ENCODE peak calls at places on chromosomes 13 and 19, in four cellular contexts. O is PC-9, V is lower lobe of right lung, Z is left ventricle myocardium inferior. A is an unnamed sample.

GRCh38 chr13:33052446-33052845 is 36.2 kb downstream of the KL start:
- DNase-seq in Z (no peak), O (no peak), V (no peak), A (no peak)

GRCh38 chr13:72565893-72566292 is 161.5 kb downstream of the MZT1 start:
- DNase-seq in V (no peak), O (no peak), Z (no peak), A (peak)

GRCh38 chr13:104431895-104432294 is 1365.7 kb upstream of the SLC10A2 start:
- DNase-seq in Z (no peak), V (no peak), O (no peak), A (no peak)

GRCh38 chr13:105518086-105518485 is 1017.4 kb downstream of the EFNB2 start:
- DNase-seq in Z (no peak), V (no peak), O (no peak), A (no peak)

GRCh38 chr13:101626925-101627555 is 174.6 kb downstream of the ITGBL1 start:
- DNase-seq in V (no peak), Z (no peak), O (no peak), A (peak)

GRCh38 chr19:17234911-17235617 is 9.0 kb downstream of the OCEL1 start:
- DNase-seq in V (peak), O (peak), Z (peak), A (peak)

GRCh38 chr19:19113040-19113541 is 25.2 kb downstream of the TMEM161A start:
- DNase-seq in O (no peak), V (no peak), Z (no peak), A (peak)

GRCh38 chr13:112684041-112684440 is 5.8 kb upstream of the ATP11A start:
- DNase-seq in V (no peak), O (no peak), Z (no peak), A (no peak)

DNA sequence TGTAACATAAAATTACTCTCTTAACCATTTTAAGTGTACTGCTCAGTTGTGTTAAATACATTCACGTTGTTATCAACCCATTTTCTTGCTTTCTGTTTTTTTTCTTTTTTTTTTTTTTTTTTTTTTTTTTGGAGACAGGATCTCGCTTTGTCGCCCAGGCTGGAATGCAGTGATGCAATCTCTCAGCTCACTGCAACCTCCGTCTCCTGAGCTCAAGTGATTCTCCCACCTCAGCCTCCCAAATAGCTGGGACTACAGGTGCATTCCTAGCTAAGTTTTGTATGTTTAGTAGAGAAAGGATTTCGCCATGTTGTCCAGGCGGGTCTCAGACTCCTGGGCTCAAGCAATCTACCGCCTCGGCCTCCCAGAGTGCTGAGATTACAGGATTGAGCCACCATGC is 42.5 kb upstream of the C13orf42 start:
- DNase-seq in O (no peak), Z (no peak), V (no peak), A (no peak)
- TF ChIP-seq CTCF in O (no peak), Z (no peak), V (no peak), A (no peak)

DNA sequence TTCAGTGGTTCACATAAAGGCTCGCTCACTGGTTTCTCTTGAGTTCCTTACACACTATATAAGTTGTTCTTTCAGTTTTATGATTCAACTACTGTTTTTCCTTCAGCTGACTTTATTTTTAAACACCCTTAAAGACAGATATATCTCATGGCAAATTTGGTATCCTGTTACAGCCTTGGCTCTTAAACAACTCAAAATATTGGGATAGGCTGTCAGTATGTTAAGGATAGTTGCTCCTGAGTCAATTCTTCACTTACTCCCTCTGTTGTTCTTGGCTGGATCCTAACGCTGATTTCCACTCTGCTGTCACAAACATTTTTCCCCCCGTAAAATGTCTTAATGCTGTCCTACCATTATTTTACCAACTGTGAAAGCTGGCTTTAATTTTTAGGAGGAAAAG is 1.2 kb downstream of the KCNRG start:
- DNase-seq in V (no peak), Z (no peak), O (no peak), A (no peak)
- TF ChIP-seq CTCF in V (no peak), Z (no peak), O (no peak), A (no peak)

DNA sequence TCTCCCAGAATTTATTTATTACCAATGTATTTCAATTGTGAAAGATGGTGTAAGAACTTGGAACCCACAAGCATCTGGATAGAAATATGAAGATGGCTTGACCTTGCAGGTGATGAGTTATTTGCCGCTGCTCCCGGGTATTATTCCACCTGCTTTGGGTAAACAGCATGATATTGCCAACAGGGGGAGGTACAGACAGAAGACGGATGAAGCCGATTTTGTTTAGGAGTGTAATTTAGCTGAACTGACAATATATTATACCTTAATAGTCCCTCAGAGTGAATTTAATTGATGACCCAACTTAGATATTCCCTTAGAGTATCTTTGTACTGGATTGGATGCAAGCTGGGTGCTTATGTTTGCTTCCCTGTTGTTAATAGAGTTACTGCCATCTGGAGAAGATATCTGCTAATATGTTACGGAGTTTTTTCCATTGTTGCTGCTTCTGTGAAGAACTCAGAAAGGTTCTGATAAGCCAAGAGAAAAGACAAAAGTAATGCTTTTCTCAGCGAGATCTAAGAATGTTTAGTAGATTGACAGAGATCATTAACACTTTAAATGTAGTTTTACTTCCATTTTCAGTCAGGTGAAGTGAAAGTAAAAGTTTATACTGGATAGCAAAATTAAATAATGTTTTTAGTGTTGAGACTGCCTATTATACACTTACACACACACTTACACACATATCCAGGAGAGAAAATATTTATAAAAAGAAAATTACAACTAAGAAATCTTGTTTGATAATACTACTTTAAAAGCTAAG is 2220.8 kb upstream of the PCDH20 start:
- DNase-seq in Z (no peak), V (no peak), O (peak), A (no peak)
- TF ChIP-seq CTCF in Z (no peak), V (no peak), O (no peak), A (no peak)

GRCh38 chr13:24727731-24728601 is 36.0 kb upstream of the RNF17 start:
- DNase-seq in V (peak), O (peak), Z (no peak), A (peak)
- TF ChIP-seq CTCF in V (peak), O (peak), Z (peak), A (peak)

GRCh38 chr13:99389520-99390304 is 82.5 kb upstream of the GPR183 start:
- DNase-seq in V (no peak), O (no peak), Z (no peak), A (no peak)
- TF ChIP-seq CTCF in V (no peak), O (no peak), Z (no peak), A (no peak)

GRCh38 chr19:13606156-13606555 is 99.9 kb upstream of the CACNA1A start:
- DNase-seq in V (no peak), Z (no peak), O (no peak), A (no peak)

GRCh38 chr19:13610042-13610691 is 103.9 kb upstream of the CACNA1A start:
- DNase-seq in V (no peak), Z (no peak), O (no peak), A (no peak)

GRCh38 chr19:13600091-13600490 is 93.8 kb upstream of the CACNA1A start:
- DNase-seq in V (no peak), Z (no peak), O (no peak), A (no peak)

GRCh38 chr19:13600802-13601201 is 94.5 kb upstream of the CACNA1A start:
- DNase-seq in V (no peak), Z (no peak), O (no peak), A (no peak)

GRCh38 chr19:13604902-13605586 is 98.8 kb upstream of the CACNA1A start:
- DNase-seq in Z (no peak), O (no peak), V (no peak), A (no peak)
- TF ChIP-seq CTCF in Z (no peak), O (no peak), V (no peak), A (no peak)